ENCODE peak calls at places on chromosomes 7 and 10, in four cellular contexts. One of them, this sample, is unnamed.
A peak's percentile ranks its signal among the peaks of the same experiment; 100 is the strongest.

GRCh38 chr10:29735628-29736324 is 101.0 kb upstream of the SVIL start:
- DNase-seq in K562: peak; percentile 90
- DNase-seq in neural progenitor cell: peak; percentile 86
- DNase-seq in GM23248: peak; percentile 66
- DNase-seq in this sample: peak; percentile 91

GRCh38 chr10:78756604-78757442 is 311.9 kb upstream of the ZMIZ1 start:
- DNase-seq in K562: no peak
- DNase-seq in neural progenitor cell: peak; percentile 44
- DNase-seq in GM23248: peak; percentile 99
- DNase-seq in this sample: peak; percentile 74

GRCh38 chr10:22321156-22321711 is 335 bp downstream of the BMI1 start:
- DNase-seq in K562: no peak
- DNase-seq in neural progenitor cell: peak; percentile 94
- DNase-seq in GM23248: peak; percentile 91
- DNase-seq in this sample: peak; percentile 83

GRCh38 chr7:134988161-134988560 is 1.9 kb downstream of the AGBL3 start:
- DNase-seq in K562: no peak
- DNase-seq in neural progenitor cell: no peak
- DNase-seq in GM23248: no peak
- DNase-seq in this sample: no peak

GRCh38 chr7:23893942-23894890 is 184.2 kb downstream of the STK31 start:
- DNase-seq in K562: no peak
- DNase-seq in neural progenitor cell: no peak
- DNase-seq in GM23248: peak; percentile 9
- DNase-seq in this sample: no peak

GRCh38 chr7:157784114-157784835 is 447.5 kb downstream of the DNAJB6 start:
- DNase-seq in K562: no peak
- DNase-seq in neural progenitor cell: peak; percentile 62
- DNase-seq in GM23248: no peak
- DNase-seq in this sample: no peak

GRCh38 chr10:45353176-45353575 is 20.8 kb upstream of the ALOX5 start:
- DNase-seq in K562: no peak
- DNase-seq in neural progenitor cell: no peak
- DNase-seq in GM23248: no peak
- DNase-seq in this sample: no peak

GRCh38 chr7:136942994-136943393 is 74.5 kb downstream of the CHRM2 start:
- DNase-seq in K562: no peak
- DNase-seq in neural progenitor cell: no peak
- DNase-seq in GM23248: no peak
- DNase-seq in this sample: no peak

GRCh38 chr10:100186813-100187212 is 984 bp upstream of the ERLIN1 start:
- DNase-seq in K562: peak; percentile 10
- DNase-seq in neural progenitor cell: peak; percentile 20
- DNase-seq in GM23248: peak; percentile 19
- DNase-seq in this sample: no peak

GRCh38 chr7:156061689-156062255 is 249.5 kb upstream of the SHH start:
- DNase-seq in K562: no peak
- DNase-seq in neural progenitor cell: no peak
- DNase-seq in GM23248: no peak
- DNase-seq in this sample: no peak

GRCh38 chr7:83976302-83976701 is 218.3 kb downstream of the SEMA3A start:
- DNase-seq in K562: peak; percentile 19
- DNase-seq in neural progenitor cell: peak; percentile 34
- DNase-seq in GM23248: peak; percentile 60
- DNase-seq in this sample: no peak

GRCh38 chr7:77576856-77577255 is 39.8 kb downstream of the PTPN12 start:
- DNase-seq in K562: no peak
- DNase-seq in neural progenitor cell: no peak
- DNase-seq in GM23248: no peak
- DNase-seq in this sample: no peak
- H3K79me2 ChIP-seq in K562: peaks cover 3% of the 10 kb centered on the region
- H3K79me2 ChIP-seq in neural progenitor cell: peaks cover 50% of the 10 kb centered on the region
- H3K79me2 ChIP-seq in GM23248: peaks cover 100% of the 10 kb centered on the region
- H3K79me2 ChIP-seq in this sample: no peaks in the 10 kb centered on the region

GRCh38 chr7:100017875-100018274 is 2.5 kb downstream of the ZKSCAN1 start:
- DNase-seq in K562: no peak
- DNase-seq in neural progenitor cell: no peak
- DNase-seq in GM23248: no peak
- DNase-seq in this sample: no peak

GRCh38 chr7:100013328-100013676 is 2.1 kb upstream of the ZKSCAN1 start:
- DNase-seq in K562: no peak
- DNase-seq in neural progenitor cell: no peak
- DNase-seq in GM23248: no peak
- DNase-seq in this sample: no peak

GRCh38 chr7:100017300-100017699 is 1.9 kb downstream of the ZKSCAN1 start:
- DNase-seq in K562: no peak
- DNase-seq in neural progenitor cell: no peak
- DNase-seq in GM23248: no peak
- DNase-seq in this sample: no peak

GRCh38 chr7:100016209-100016901 is 959 bp downstream of the ZKSCAN1 start:
- DNase-seq in K562: peak; percentile 37
- DNase-seq in neural progenitor cell: no peak
- DNase-seq in GM23248: peak; percentile 47
- DNase-seq in this sample: no peak

GRCh38 chr7:100015232-100016208 is at the start of gene ZKSCAN1:
- DNase-seq in K562: peak; percentile 98
- DNase-seq in neural progenitor cell: peak; percentile 96
- DNase-seq in GM23248: peak; percentile 98
- DNase-seq in this sample: peak; percentile 90
- H3K79me2 ChIP-seq in K562: peaks cover 50% of the 10 kb centered on the region
- H3K79me2 ChIP-seq in neural progenitor cell: peaks cover 52% of the 10 kb centered on the region
- H3K79me2 ChIP-seq in GM23248: peaks cover 51% of the 10 kb centered on the region
- H3K79me2 ChIP-seq in this sample: peaks cover 9% of the 10 kb centered on the region

GRCh38 chr10:71239946-71240795 is 27.8 kb downstream of the UNC5B start:
- DNase-seq in K562: no peak
- DNase-seq in neural progenitor cell: no peak
- DNase-seq in GM23248: no peak
- DNase-seq in this sample: no peak
- H3K79me2 ChIP-seq in K562: no peaks in the 10 kb centered on the region
- H3K79me2 ChIP-seq in neural progenitor cell: no peaks in the 10 kb centered on the region
- H3K79me2 ChIP-seq in GM23248: no peaks in the 10 kb centered on the region
- H3K79me2 ChIP-seq in this sample: peaks cover 23% of the 10 kb centered on the region

GRCh38 chr10:95285556-95285955 is 5.2 kb downstream of the PDLIM1 start:
- DNase-seq in K562: no peak
- DNase-seq in neural progenitor cell: no peak
- DNase-seq in GM23248: no peak
- DNase-seq in this sample: no peak
- H3K79me2 ChIP-seq in K562: peaks cover 90% of the 10 kb centered on the region
- H3K79me2 ChIP-seq in neural progenitor cell: peaks cover 6% of the 10 kb centered on the region
- H3K79me2 ChIP-seq in GM23248: peaks cover 98% of the 10 kb centered on the region
- H3K79me2 ChIP-seq in this sample: peaks cover 29% of the 10 kb centered on the region

DNA sequence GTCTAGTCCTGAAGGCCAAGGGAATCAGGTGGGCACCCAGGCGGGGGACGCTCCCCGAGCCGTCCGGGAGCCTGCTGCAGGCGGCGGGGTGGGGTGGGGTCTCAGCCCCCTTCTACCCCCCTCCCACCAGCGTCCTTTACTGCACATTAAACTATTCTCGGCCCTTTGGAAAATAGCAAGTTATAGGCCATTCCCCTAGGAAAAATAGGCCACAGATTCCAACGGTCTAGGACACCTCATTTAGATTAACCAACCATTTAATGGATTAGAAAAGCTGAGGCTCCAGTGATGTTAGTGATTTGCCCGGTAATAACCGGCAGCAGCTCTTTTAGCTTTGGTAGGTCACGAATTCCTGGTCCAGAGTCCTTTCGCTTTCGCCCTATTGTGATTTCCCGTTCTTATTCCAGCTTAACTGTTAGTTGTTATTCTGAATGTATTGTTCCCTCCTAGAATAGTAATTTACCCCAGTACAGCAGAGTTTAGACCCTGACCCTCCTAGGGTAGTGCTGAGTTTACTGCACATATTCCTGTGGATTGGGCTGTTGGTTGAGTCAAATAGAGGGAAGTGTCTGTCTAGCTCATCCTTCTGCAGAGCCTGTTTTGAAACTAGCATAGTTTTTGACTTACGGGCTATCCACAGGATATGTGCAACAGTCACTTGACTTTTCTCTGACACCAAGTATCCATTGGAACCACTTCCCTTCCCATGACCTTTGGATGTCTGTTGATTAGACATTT is 721 bp downstream of the GSTO1 start:
- DNase-seq in K562: no peak
- DNase-seq in neural progenitor cell: peak; percentile 50
- DNase-seq in GM23248: peak; percentile 90
- DNase-seq in this sample: peak; percentile 34
- H3K79me2 ChIP-seq in K562: peaks cover 59% of the 10 kb centered on the region
- H3K79me2 ChIP-seq in neural progenitor cell: peaks cover 14% of the 10 kb centered on the region
- H3K79me2 ChIP-seq in GM23248: peaks cover 53% of the 10 kb centered on the region
- H3K79me2 ChIP-seq in this sample: peaks cover 7% of the 10 kb centered on the region

DNA sequence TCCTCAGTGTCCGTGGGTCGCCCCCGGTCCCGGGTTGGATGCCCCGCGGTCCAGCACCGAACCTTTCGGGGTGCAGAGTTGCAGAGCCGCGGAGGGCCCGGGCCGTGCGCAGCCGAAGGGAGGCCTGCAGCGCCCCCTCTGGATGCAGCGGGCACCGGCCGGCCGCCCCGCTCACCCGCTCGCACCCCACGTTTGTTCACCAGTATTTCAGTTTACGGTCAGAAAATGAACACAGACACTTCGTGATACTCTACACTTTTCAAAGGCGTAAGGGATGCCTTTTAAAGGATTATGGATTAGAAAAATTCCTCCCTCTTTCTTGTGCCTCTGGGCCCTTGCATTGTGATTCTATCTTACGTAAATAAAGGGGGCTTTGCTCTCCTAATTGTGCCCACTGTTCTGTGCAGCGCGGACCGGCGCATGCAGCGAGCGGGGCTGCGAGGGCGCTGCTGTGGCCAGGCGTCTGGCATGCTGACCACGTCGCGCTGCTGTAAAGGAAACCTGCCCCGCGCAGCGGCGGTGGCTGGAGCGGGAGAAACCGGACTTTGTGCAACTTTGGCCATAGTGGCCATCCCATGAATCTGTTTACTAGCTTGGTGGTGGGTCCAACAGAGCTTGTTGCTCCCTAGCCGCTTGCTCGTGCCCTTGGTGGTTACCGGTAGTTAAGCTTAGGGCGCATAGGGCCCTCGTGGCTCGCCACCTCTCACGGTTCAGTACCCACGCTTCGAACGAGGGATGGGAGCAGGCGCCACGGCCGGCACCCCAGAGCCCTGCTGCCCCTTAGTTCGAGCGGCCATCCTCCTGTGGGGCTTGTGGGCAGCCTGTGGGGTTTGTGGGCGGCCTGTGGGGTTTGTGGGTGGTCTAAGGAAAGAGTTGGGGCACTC is 755 bp upstream of the MEST start:
- DNase-seq in K562: no peak
- DNase-seq in neural progenitor cell: peak; percentile 77
- DNase-seq in GM23248: peak; percentile 66
- DNase-seq in this sample: peak; percentile 53
- H3K79me2 ChIP-seq in K562: no peaks in the 10 kb centered on the region
- H3K79me2 ChIP-seq in neural progenitor cell: peaks cover 66% of the 10 kb centered on the region
- H3K79me2 ChIP-seq in GM23248: no peaks in the 10 kb centered on the region
- H3K79me2 ChIP-seq in this sample: peaks cover 29% of the 10 kb centered on the region

This sample was measured in trophoblast cell.